ENCODE peak calls at places on chromosomes 11 and 22, in seven cellular contexts. X, Z, P, I, D, O and V are unnamed samples.

GRCh38 chr11:102010776-102011500 is 36.3 kb upstream of the CFAP300 start:
- DNase-seq in X (peak; percentile 91), O (no peak), Z (peak; percentile 83), D (no peak), I (peak; percentile 74), P (no peak), V (peak; percentile 69)

GRCh38 chr11:96073536-96073935 is 149.6 kb upstream of the MTMR2 start:
- DNase-seq in P (no peak), Z (no peak), I (no peak), X (peak; percentile 82), D (no peak), O (no peak), V (no peak)

GRCh38 chr11:121412000-121412587 is 40.0 kb upstream of the SORL1 start:
- DNase-seq in O (no peak), Z (no peak), P (no peak), I (no peak), X (no peak), D (no peak), V (no peak)

GRCh38 chr11:15897211-15897960 is 459.0 kb downstream of the SOX6 start:
- DNase-seq in Z (peak; percentile 61), O (no peak), P (no peak), I (peak; percentile 56), D (no peak), X (peak; percentile 82), V (peak; percentile 3)

GRCh38 chr11:83241291-83241946 is 44.7 kb downstream of the CCDC90B start:
- DNase-seq in Z (peak; percentile 74), D (no peak), P (no peak), I (peak; percentile 56), X (peak; percentile 77), O (no peak), V (peak; percentile 42)

GRCh38 chr11:46315033-46315738 is 32.1 kb upstream of the DGKZ start:
- DNase-seq in P (peak; percentile 62), D (peak; percentile 64), O (peak; percentile 63), X (no peak), Z (peak; percentile 80), I (peak; percentile 73), V (no peak)

GRCh38 chr11:1148752-1149180 is 9.0 kb upstream of the MUC5AC start:
- DNase-seq in I (no peak), X (no peak), P (no peak), D (no peak), O (no peak), Z (no peak), V (no peak)

GRCh38 chr22:26318975-26319374 is 110.1 kb upstream of the ASPHD2 start:
- DNase-seq in I (peak; percentile 68), Z (peak; percentile 19), P (no peak), O (no peak), X (no peak), D (no peak), V (peak; percentile 34)

GRCh38 chr22:20781272-20781990 is 7.5 kb downstream of the SERPIND1 start:
- DNase-seq in I (no peak), X (no peak), Z (peak; percentile 30), D (no peak), O (peak; percentile 18), P (no peak), V (no peak)

GRCh38 chr11:12889243-12889642 is 119.9 kb upstream of the RASSF10 start:
- DNase-seq in O (no peak), I (peak; percentile 76), X (no peak), P (no peak), Z (peak; percentile 82), D (no peak), V (peak; percentile 61)

GRCh38 chr11:27938011-27938410 is 169.9 kb downstream of the KIF18A start:
- DNase-seq in X (no peak), P (no peak), Z (peak; percentile 36), I (no peak), O (no peak), D (no peak), V (no peak)

GRCh38 chr11:134134167-134134566 is 65.3 kb downstream of the JAM3 start:
- DNase-seq in P (no peak), I (no peak), Z (no peak), D (no peak), X (no peak), O (no peak), V (no peak)

GRCh38 chr11:129278586-129279319 is 86.6 kb upstream of the ARHGAP32 start:
- DNase-seq in X (no peak), Z (no peak), I (no peak), O (no peak), P (no peak), D (no peak), V (no peak)

GRCh38 chr22:20174785-20175596 is 24.1 kb upstream of the CCDC188 start:
- DNase-seq in X (no peak), D (no peak), Z (peak; percentile 13), O (no peak), P (no peak), I (no peak), V (no peak)

GRCh38 chr11:295351-296205 is 3.7 kb downstream of the IFITM5 start:
- DNase-seq in Z (no peak), O (no peak), D (no peak), X (no peak), P (no peak), I (no peak), V (no peak)

GRCh38 chr11:31366795-31367194 is 2.7 kb downstream of the DCDC1 start:
- DNase-seq in Z (no peak), I (no peak), X (no peak), D (no peak), P (no peak), O (peak; percentile 19), V (no peak)

GRCh38 chr11:132072044-132072879 is 701.8 kb downstream of the NTM start:
- DNase-seq in O (no peak), P (no peak), Z (peak; percentile 96), X (peak; percentile 96), I (peak; percentile 98), D (no peak), V (peak; percentile 93)

GRCh38 chr22:33861216-33861875 is 58.9 kb downstream of the LARGE1 start:
- DNase-seq in D (no peak), P (no peak), I (no peak), Z (no peak), X (no peak), O (no peak), V (no peak)

GRCh38 chr11:88886796-88887195 is 179.0 kb downstream of the GRM5 start:
- DNase-seq in I (peak; percentile 40), D (no peak), O (peak; percentile 23), X (peak; percentile 20), Z (peak; percentile 66), P (no peak), V (peak; percentile 17)

GRCh38 chr11:125272092-125272491 is 107.5 kb downstream of the PKNOX2 start:
- DNase-seq in X (no peak), P (no peak), I (no peak), O (no peak), Z (no peak), D (no peak), V (no peak)

GRCh38 chr11:79768343-79768742 is 327.5 kb upstream of the TENM4 start:
- DNase-seq in O (no peak), P (no peak), Z (no peak), X (no peak), D (no peak), I (no peak), V (no peak)

GRCh38 chr11:46677169-46677568 is 23.2 kb downstream of the ARHGAP1 start:
- DNase-seq in X (no peak), Z (no peak), I (no peak), P (no peak), O (no peak), D (no peak), V (no peak)

GRCh38 chr11:7252683-7253213 is 1.0 kb downstream of the SYT9 start:
- DNase-seq in P (no peak), D (no peak), O (no peak), Z (no peak), I (no peak), X (no peak), V (no peak)

GRCh38 chr11:120400564-120401364 is 64.6 kb downstream of the ARHGEF12 start:
- DNase-seq in P (no peak), I (peak; percentile 97), D (no peak), Z (peak; percentile 97), X (peak; percentile 91), O (no peak), V (peak; percentile 93)

GRCh38 chr22:47371263-47372090 is 609.0 kb downstream of the TBC1D22A start:
- DNase-seq in I (no peak), P (no peak), D (no peak), Z (no peak), X (no peak), O (no peak), V (no peak)

GRCh38 chr11:83583953-83584352 is 297.8 kb upstream of the CCDC90B start:
- DNase-seq in Z (peak; percentile 10), D (no peak), O (peak; percentile 36), X (peak; percentile 51), P (no peak), I (peak; percentile 78), V (no peak)